ENCODE peak calls at places on chromosomes 3 and 15, in five cellular contexts. One of them, this sample, is unnamed.

GRCh38 chr15:48089664-48090063 is 31.1 kb upstream of the SLC24A5 start:
- DNase-seq in astrocyte: no peak
- DNase-seq in HL-60: no peak
- DNase-seq in foreskin keratinocyte: no peak
- DNase-seq in Caco-2: no peak
- DNase-seq in this sample: no peak

GRCh38 chr15:91258436-91258779 is 158.4 kb downstream of the SV2B start:
- DNase-seq in astrocyte: no peak
- DNase-seq in HL-60: peak
- DNase-seq in foreskin keratinocyte: no peak
- DNase-seq in Caco-2: no peak
- DNase-seq in this sample: no peak

GRCh38 chr3:138307896-138308295 is 21.8 kb downstream of the NME9 start:
- DNase-seq in astrocyte: no peak
- DNase-seq in HL-60: no peak
- DNase-seq in foreskin keratinocyte: no peak
- DNase-seq in Caco-2: no peak
- DNase-seq in this sample: no peak

GRCh38 chr3:86978111-86978528 is 12.8 kb downstream of the VGLL3 start:
- DNase-seq in astrocyte: peak
- DNase-seq in HL-60: no peak
- DNase-seq in foreskin keratinocyte: peak
- DNase-seq in Caco-2: no peak
- DNase-seq in this sample: no peak

GRCh38 chr3:133930341-133930933 is 34.8 kb upstream of the RAB6B start:
- DNase-seq in astrocyte: peak
- DNase-seq in HL-60: peak
- DNase-seq in foreskin keratinocyte: peak
- DNase-seq in Caco-2: no peak
- DNase-seq in this sample: peak

GRCh38 chr15:64521726-64522164 is 61.4 kb downstream of the ZNF609 start:
- DNase-seq in astrocyte: peak
- DNase-seq in HL-60: peak
- DNase-seq in foreskin keratinocyte: peak
- DNase-seq in Caco-2: peak
- DNase-seq in this sample: no peak

GRCh38 chr3:194300936-194301335 is 50.2 kb downstream of the CPN2 start:
- DNase-seq in astrocyte: no peak
- DNase-seq in HL-60: no peak
- DNase-seq in foreskin keratinocyte: no peak
- DNase-seq in Caco-2: no peak
- DNase-seq in this sample: no peak

GRCh38 chr15:48222627-48223026 is 16.5 kb downstream of the SLC12A1 start:
- DNase-seq in astrocyte: no peak
- DNase-seq in HL-60: no peak
- DNase-seq in foreskin keratinocyte: no peak
- DNase-seq in Caco-2: no peak
- DNase-seq in this sample: no peak

GRCh38 chr3:114706591-114707224 is 412.9 kb downstream of the TIGIT start:
- DNase-seq in astrocyte: peak
- DNase-seq in HL-60: no peak
- DNase-seq in foreskin keratinocyte: peak
- DNase-seq in Caco-2: peak
- DNase-seq in this sample: peak

GRCh38 chr3:126845910-126846309 is 137.0 kb upstream of the PLXNA1 start:
- DNase-seq in astrocyte: no peak
- DNase-seq in HL-60: no peak
- DNase-seq in foreskin keratinocyte: no peak
- DNase-seq in Caco-2: no peak
- DNase-seq in this sample: no peak

GRCh38 chr3:126849768-126850167 is 133.1 kb upstream of the PLXNA1 start:
- DNase-seq in astrocyte: no peak
- DNase-seq in HL-60: no peak
- DNase-seq in foreskin keratinocyte: no peak
- DNase-seq in Caco-2: no peak
- DNase-seq in this sample: no peak

GRCh38 chr3:126848991-126849390 is 133.9 kb upstream of the PLXNA1 start:
- DNase-seq in astrocyte: no peak
- DNase-seq in HL-60: no peak
- DNase-seq in foreskin keratinocyte: no peak
- DNase-seq in Caco-2: no peak
- DNase-seq in this sample: no peak

GRCh38 chr3:126847061-126847460 is 135.9 kb upstream of the PLXNA1 start:
- DNase-seq in astrocyte: no peak
- DNase-seq in HL-60: no peak
- DNase-seq in foreskin keratinocyte: no peak
- DNase-seq in Caco-2: no peak
- DNase-seq in this sample: no peak

DNA sequence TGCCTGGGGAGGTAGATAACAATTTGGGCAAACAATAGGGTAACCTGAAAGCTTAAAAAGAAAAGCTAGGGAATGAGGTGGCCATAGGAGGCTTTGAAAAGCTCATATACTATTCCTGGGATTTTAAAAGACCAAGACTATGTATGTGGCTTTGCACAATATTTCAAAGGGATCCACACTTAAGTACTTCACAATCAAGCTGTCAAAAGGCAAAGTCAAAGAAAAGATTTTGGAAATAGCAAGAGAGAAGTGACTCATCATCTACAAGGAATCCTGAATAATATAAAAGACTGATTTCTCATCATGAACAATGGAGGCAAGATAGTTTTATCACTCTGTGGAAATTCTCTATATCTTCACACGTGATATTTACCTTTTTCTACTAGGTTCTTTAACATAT is 136.6 kb upstream of the PLXNA1 start:
- DNase-seq in astrocyte: peak
- DNase-seq in HL-60: no peak
- DNase-seq in foreskin keratinocyte: peak
- DNase-seq in Caco-2: no peak
- DNase-seq in this sample: no peak
- TF ChIP-seq CTCF in astrocyte: no peak
- TF ChIP-seq CTCF in HL-60: no peak
- TF ChIP-seq CTCF in foreskin keratinocyte: no peak
- TF ChIP-seq CTCF in Caco-2: no peak
- TF ChIP-seq CTCF in this sample: no peak

GRCh38 chr15:89299896-89300295 is 34.7 kb downstream of the POLG start:
- DNase-seq in astrocyte: peak
- DNase-seq in HL-60: no peak
- DNase-seq in foreskin keratinocyte: no peak
- DNase-seq in Caco-2: no peak
- DNase-seq in this sample: no peak
- TF ChIP-seq CTCF in astrocyte: peak
- TF ChIP-seq CTCF in HL-60: no peak
- TF ChIP-seq CTCF in foreskin keratinocyte: peak
- TF ChIP-seq CTCF in Caco-2: no peak
- TF ChIP-seq CTCF in this sample: no peak

DNA sequence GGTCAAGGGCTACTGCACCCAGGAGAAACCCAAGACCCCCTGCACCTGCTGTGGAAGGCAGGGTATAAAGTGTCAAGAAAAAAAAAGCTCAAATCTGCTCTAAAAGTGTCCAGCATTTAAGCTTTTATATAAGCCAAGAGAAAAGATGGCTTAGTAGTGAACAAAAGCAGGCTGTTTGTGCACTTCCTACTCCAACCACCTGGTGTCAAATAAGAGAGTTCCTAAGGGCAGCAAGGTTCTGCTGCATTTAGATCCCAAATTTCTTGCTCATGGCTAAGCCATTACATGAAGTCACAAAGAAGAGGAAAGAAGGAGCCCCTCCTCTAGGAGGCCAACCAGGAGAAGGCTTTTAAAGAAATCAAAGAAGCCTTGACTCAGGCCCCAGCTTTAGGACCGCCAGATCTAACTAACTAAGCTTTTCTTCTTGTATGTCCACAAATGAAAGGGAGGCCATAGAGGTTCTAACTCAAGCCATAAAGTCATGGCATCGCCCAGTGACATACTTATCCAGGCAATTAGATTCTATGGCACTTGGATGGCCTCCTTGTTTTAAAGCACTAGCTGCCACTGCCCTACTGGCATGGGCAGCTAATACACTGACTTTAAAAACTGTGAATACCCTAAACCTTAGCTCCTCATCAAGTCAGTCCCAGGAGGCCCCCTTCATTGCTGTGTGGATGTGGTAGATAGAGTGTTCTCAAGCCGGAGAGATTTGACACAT is 17.1 kb downstream of the CCR4 start:
- DNase-seq in astrocyte: no peak
- DNase-seq in HL-60: no peak
- DNase-seq in foreskin keratinocyte: no peak
- DNase-seq in Caco-2: no peak
- DNase-seq in this sample: no peak
- TF ChIP-seq CTCF in astrocyte: no peak
- TF ChIP-seq CTCF in HL-60: no peak
- TF ChIP-seq CTCF in foreskin keratinocyte: no peak
- TF ChIP-seq CTCF in Caco-2: no peak
- TF ChIP-seq CTCF in this sample: no peak

GRCh38 chr3:53513556-53514190 is 19.3 kb downstream of the CACNA1D start:
- DNase-seq in astrocyte: no peak
- DNase-seq in HL-60: no peak
- DNase-seq in foreskin keratinocyte: peak
- DNase-seq in Caco-2: no peak
- DNase-seq in this sample: peak
- TF ChIP-seq CTCF in astrocyte: peak
- TF ChIP-seq CTCF in HL-60: no peak
- TF ChIP-seq CTCF in foreskin keratinocyte: peak
- TF ChIP-seq CTCF in Caco-2: peak
- TF ChIP-seq CTCF in this sample: peak

GRCh38 chr15:70209499-70209898 is 111.8 kb upstream of the TLE3 start:
- DNase-seq in astrocyte: no peak
- DNase-seq in HL-60: no peak
- DNase-seq in foreskin keratinocyte: no peak
- DNase-seq in Caco-2: no peak
- DNase-seq in this sample: no peak

GRCh38 chr15:70208332-70208731 is 110.6 kb upstream of the TLE3 start:
- DNase-seq in astrocyte: no peak
- DNase-seq in HL-60: no peak
- DNase-seq in foreskin keratinocyte: no peak
- DNase-seq in Caco-2: no peak
- DNase-seq in this sample: no peak

GRCh38 chr15:70212288-70212962 is 114.7 kb upstream of the TLE3 start:
- DNase-seq in astrocyte: peak
- DNase-seq in HL-60: no peak
- DNase-seq in foreskin keratinocyte: no peak
- DNase-seq in Caco-2: no peak
- DNase-seq in this sample: no peak

GRCh38 chr15:70210076-70210475 is 112.4 kb upstream of the TLE3 start:
- DNase-seq in astrocyte: no peak
- DNase-seq in HL-60: no peak
- DNase-seq in foreskin keratinocyte: no peak
- DNase-seq in Caco-2: no peak
- DNase-seq in this sample: no peak

GRCh38 chr15:70210538-70210937 is 112.8 kb upstream of the TLE3 start:
- DNase-seq in astrocyte: no peak
- DNase-seq in HL-60: no peak
- DNase-seq in foreskin keratinocyte: no peak
- DNase-seq in Caco-2: no peak
- DNase-seq in this sample: no peak
- TF ChIP-seq CTCF in astrocyte: no peak
- TF ChIP-seq CTCF in HL-60: no peak
- TF ChIP-seq CTCF in foreskin keratinocyte: peak
- TF ChIP-seq CTCF in Caco-2: no peak
- TF ChIP-seq CTCF in this sample: peak

DNA sequence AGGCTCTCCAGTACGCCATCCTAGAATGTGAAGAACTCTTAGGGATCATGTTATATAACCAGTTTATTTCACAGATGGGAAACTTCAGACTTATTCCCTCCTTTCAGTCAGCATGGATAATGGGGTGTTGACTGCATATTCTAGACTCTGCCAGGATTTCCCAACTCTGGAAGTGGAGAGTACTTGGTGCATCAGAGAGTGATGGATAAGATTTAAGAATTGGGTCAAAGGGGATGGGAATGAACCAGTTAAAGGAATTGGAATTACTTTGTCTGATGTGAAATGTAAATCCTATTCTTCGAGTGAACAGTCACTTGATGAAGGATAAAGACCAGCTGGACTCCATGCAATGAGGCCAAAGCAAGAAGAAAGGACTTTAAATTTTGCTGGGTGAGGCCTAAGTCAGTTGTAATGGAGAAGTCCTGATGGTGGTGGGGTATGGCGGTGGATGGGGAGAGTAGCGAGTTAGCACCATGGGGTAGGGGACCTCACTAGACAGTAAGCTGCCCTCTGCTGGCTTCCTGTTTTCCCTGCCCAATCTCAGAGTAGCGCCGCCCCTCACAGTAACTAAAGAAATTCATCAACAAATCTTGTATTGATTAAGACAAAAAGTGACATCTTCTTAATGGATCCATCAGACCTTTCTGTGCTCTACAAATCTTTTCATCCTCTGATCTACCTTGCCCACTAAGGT is 7.3 kb upstream of the CACNA1D start:
- DNase-seq in astrocyte: no peak
- DNase-seq in HL-60: no peak
- DNase-seq in foreskin keratinocyte: no peak
- DNase-seq in Caco-2: no peak
- DNase-seq in this sample: no peak
- TF ChIP-seq CTCF in astrocyte: no peak
- TF ChIP-seq CTCF in HL-60: no peak
- TF ChIP-seq CTCF in foreskin keratinocyte: peak
- TF ChIP-seq CTCF in Caco-2: no peak
- TF ChIP-seq CTCF in this sample: peak

DNA sequence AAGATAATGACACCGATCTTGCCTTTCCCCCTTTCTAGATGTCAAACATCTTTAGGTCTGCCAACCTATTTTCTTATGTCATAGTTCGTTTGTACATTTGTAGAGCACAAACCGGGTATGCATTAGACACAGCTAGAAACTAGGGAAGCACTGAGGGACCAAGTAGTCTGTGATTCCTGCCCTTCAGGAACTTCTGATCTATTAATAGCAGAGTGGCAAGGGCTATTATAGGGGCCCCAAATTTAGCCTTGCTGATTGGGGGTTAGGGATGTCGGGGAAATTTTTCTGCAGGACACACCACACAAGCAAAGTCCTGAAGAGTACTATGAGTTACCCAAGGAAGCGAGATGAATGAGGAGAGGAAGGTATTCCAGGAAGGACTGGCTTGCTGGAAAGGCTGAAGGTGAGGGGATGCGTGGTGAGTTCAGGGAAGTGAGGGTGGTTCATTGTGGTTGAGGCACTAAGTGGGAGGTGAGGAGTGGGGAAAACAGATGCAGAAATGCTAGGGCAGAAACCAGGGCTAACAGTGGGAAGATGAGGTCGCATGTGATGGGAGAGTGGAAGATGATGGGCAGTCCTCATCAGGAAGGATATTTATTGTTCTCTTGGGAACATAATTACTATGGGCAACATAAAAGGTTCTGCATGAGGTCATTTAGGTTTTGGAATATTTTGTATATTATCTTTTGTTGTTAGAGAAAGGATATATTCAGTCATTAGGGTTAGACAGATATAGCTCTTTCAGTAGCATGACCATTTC is 144.3 kb downstream of the CMSS1 start:
- DNase-seq in astrocyte: no peak
- DNase-seq in HL-60: no peak
- DNase-seq in foreskin keratinocyte: no peak
- DNase-seq in Caco-2: no peak
- DNase-seq in this sample: no peak
- TF ChIP-seq CTCF in astrocyte: no peak
- TF ChIP-seq CTCF in HL-60: no peak
- TF ChIP-seq CTCF in foreskin keratinocyte: no peak
- TF ChIP-seq CTCF in Caco-2: no peak
- TF ChIP-seq CTCF in this sample: no peak